ENCODE peak calls at places on chromosomes 5 and 9, in nine cellular contexts. C, P, Q, F, G, I, K, B and U are unnamed samples.
A peak's percentile ranks its signal among the peaks of the same experiment; 100 is the strongest.

GRCh38 chr9:129206401-129206800 is 28.3 kb upstream of the IER5L start:
- DNase-seq in G (no peak), P (no peak), K (no peak), C (no peak), F (no peak), I (no peak), Q (no peak), B (no peak), U (no peak)

GRCh38 chr9:129697956-129698757 is 32.7 kb downstream of the PRRX2 start:
- DNase-seq in K (no peak), B (no peak), P (no peak), F (peak; percentile 57), G (no peak), Q (no peak), C (no peak), I (no peak), U (no peak)

GRCh38 chr5:95731571-95732554 is 727 bp downstream of the RHOBTB3 start:
- DNase-seq in Q (peak; percentile 26), G (peak; percentile 40), C (no peak), P (peak; percentile 55), B (no peak), F (peak; percentile 74), K (no peak), I (peak; percentile 51), U (peak; percentile 65)

GRCh38 chr5:17395106-17395505 is 102.9 kb upstream of the TAF11L2 start:
- DNase-seq in B (no peak), G (no peak), P (no peak), F (no peak), K (no peak), I (no peak), Q (no peak), C (no peak), U (no peak)

GRCh38 chr5:79464695-79465332 is 49.1 kb downstream of the HOMER1 start:
- DNase-seq in Q (peak; percentile 4), F (peak; percentile 57), G (peak; percentile 14), C (no peak), K (no peak), I (peak; percentile 55), B (peak; percentile 10), P (peak; percentile 53), U (no peak)

GRCh38 chr5:66843065-66843464 is 246.9 kb downstream of the MAST4 start:
- DNase-seq in B (no peak), K (no peak), P (peak; percentile 42), F (no peak), I (peak; percentile 8), G (no peak), Q (no peak), C (no peak), U (no peak)

GRCh38 chr9:136944519-136945332 is at the start of the genes C8G and FBXW5:
- DNase-seq in F (peak; percentile 97), G (peak; percentile 88), B (peak; percentile 80), C (peak; percentile 90), K (peak; percentile 74), I (peak; percentile 90), Q (peak; percentile 89), P (peak; percentile 95), U (peak; percentile 94)

GRCh38 chr9:108994695-108995094 is 18.6 kb downstream of the CTNNAL1 start:
- DNase-seq in Q (no peak), B (no peak), F (no peak), K (no peak), G (no peak), P (peak; percentile 95), I (peak; percentile 72), C (no peak), U (no peak)

GRCh38 chr9:16364347-16364746 is 506.1 kb downstream of the BNC2 start:
- DNase-seq in B (no peak), Q (peak; percentile 16), G (no peak), F (no peak), K (no peak), I (no peak), C (no peak), P (peak; percentile 96), U (no peak)

GRCh38 chr9:136765041-136765440 is 723 bp upstream of the LCN15 start:
- DNase-seq in I (no peak), Q (no peak), F (no peak), C (no peak), B (no peak), K (no peak), P (no peak), G (no peak), U (peak; percentile 7)

GRCh38 chr9:21413089-21414023 is 4.4 kb downstream of the IFNA8 start:
- DNase-seq in P (no peak), Q (no peak), C (no peak), K (no peak), I (no peak), F (peak; percentile 54), G (no peak), B (no peak), U (no peak)